ENCODE peak calls at places on chromosome 22, in nine cellular contexts. J is psoas muscle, W is pancreas, N is left lung, C is RWPE2, R is GM12878, A is HCT116, Y is right cardiac atrium, O is aorta. Q is an unnamed sample.

GRCh38 chr22:47123827-47124442 is 361.5 kb downstream of the TBC1D22A start:
- ATAC-seq in J (no peak), W (no peak), N (no peak), C (no peak), R (no peak), A (no peak), Y (no peak), O (no peak), Q (no peak)

GRCh38 chr22:24190159-24190540 is 8.9 kb downstream of the SUSD2 start:
- ATAC-seq in J (no peak), W (no peak), N (no peak), C (no peak), R (no peak), A (peak; percentile 2), Y (peak; percentile 3), O (no peak), Q (peak; percentile 3)

GRCh38 chr22:45580703-45581381 is 78.2 kb downstream of the FBLN1 start:
- ATAC-seq in J (no peak), W (peak; percentile 11), N (no peak), C (no peak), R (no peak), A (no peak), Y (no peak), O (no peak), Q (no peak)

GRCh38 chr22:28000361-28000760 is 81.3 kb upstream of the PITPNB start:
- ATAC-seq in J (no peak), W (no peak), N (no peak), C (no peak), R (no peak), A (no peak), Y (no peak), O (no peak), Q (no peak)

GRCh38 chr22:28710112-28710888 is 30.7 kb upstream of the TTC28 start:
- ATAC-seq in J (peak; percentile 37), W (peak; percentile 40), N (peak; percentile 56), C (peak; percentile 89), R (no peak), A (no peak), Y (peak; percentile 47), O (peak; percentile 57), Q (no peak)

GRCh38 chr22:24162377-24162927 is 18.8 kb upstream of the SUSD2 start:
- ATAC-seq in J (no peak), W (no peak), N (no peak), C (no peak), R (no peak), A (no peak), Y (no peak), O (no peak), Q (no peak)

GRCh38 chr22:21621891-21622623 is 7.8 kb downstream of the YDJC start:
- ATAC-seq in J (no peak), W (peak; percentile 49), N (peak; percentile 47), C (no peak), R (no peak), A (no peak), Y (no peak), O (no peak), Q (peak; percentile 35)

GRCh38 chr22:29842740-29843139 is 4.7 kb upstream of the ASCC2 start:
- ATAC-seq in J (peak; percentile 48), W (no peak), N (peak; percentile 54), C (peak; percentile 84), R (no peak), A (no peak), Y (no peak), O (no peak), Q (peak; percentile 65)

GRCh38 chr22:20140521-20140964 is 8.9 kb downstream of the ZDHHC8 start:
- ATAC-seq in J (no peak), W (no peak), N (no peak), C (no peak), R (no peak), A (no peak), Y (no peak), O (no peak), Q (no peak)

GRCh38 chr22:27913162-27913741 is 5.8 kb downstream of the PITPNB start:
- ATAC-seq in J (no peak), W (peak; percentile 86), N (peak; percentile 21), C (no peak), R (peak; percentile 71), A (no peak), Y (peak; percentile 94), O (no peak), Q (no peak)

GRCh38 chr22:39684702-39685281 is 114.2 kb downstream of the CACNA1I start:
- ATAC-seq in J (no peak), W (no peak), N (no peak), C (no peak), R (no peak), A (no peak), Y (no peak), O (no peak), Q (no peak)

GRCh38 chr22:28600546-28601143 is 79.0 kb downstream of the TTC28 start:
- ATAC-seq in J (no peak), W (peak; percentile 81), N (peak; percentile 72), C (no peak), R (peak; percentile 59), A (peak; percentile 58), Y (peak; percentile 16), O (peak; percentile 52), Q (no peak)

GRCh38 chr22:44878483-44879300 is 126.3 kb downstream of the ARHGAP8 start:
- ATAC-seq in J (no peak), W (no peak), N (no peak), C (no peak), R (no peak), A (no peak), Y (no peak), O (no peak), Q (no peak)

GRCh38 chr22:39518996-39519680 is 1.2 kb upstream of the ATF4 start:
- ATAC-seq in J (no peak), W (no peak), N (peak; percentile 5), C (no peak), R (peak; percentile 0), A (peak; percentile 16), Y (no peak), O (no peak), Q (no peak)

GRCh38 chr22:50443202-50443601 is 31.6 kb downstream of the SBF1 start:
- ATAC-seq in J (no peak), W (no peak), N (no peak), C (no peak), R (no peak), A (no peak), Y (no peak), O (no peak), Q (no peak)

GRCh38 chr22:50445071-50445879 is 29.6 kb downstream of the SBF1 start:
- ATAC-seq in J (no peak), W (no peak), N (peak; percentile 66), C (no peak), R (no peak), A (no peak), Y (peak; percentile 2), O (no peak), Q (no peak)

GRCh38 chr22:50444663-50445062 is 30.2 kb downstream of the SBF1 start:
- ATAC-seq in J (no peak), W (peak; percentile 8), N (peak; percentile 67), C (peak; percentile 7), R (no peak), A (no peak), Y (no peak), O (no peak), Q (peak; percentile 34)

GRCh38 chr22:50445880-50446707 is 28.7 kb downstream of the SBF1 start:
- ATAC-seq in J (no peak), W (no peak), N (no peak), C (no peak), R (no peak), A (no peak), Y (no peak), O (no peak), Q (no peak)

GRCh38 chr22:50443801-50444625 is 30.8 kb downstream of the SBF1 start:
- ATAC-seq in J (peak; percentile 9), W (peak; percentile 5), N (peak; percentile 7), C (no peak), R (no peak), A (peak; percentile 5), Y (peak; percentile 1), O (no peak), Q (peak; percentile 17)
- H3K27ac ChIP-seq in J (no peak overlapping the region), W (no peak overlapping the region), N (peak overlapping the region; percentile 75), C (no peak overlapping the region), R (no peak overlapping the region), A (peak overlapping the region; percentile 18), Y (no peak overlapping the region), O (no peak overlapping the region), Q (no peak overlapping the region)

GRCh38 chr22:31279327-31279669 is 13.0 kb downstream of the PIK3IP1 start:
- ATAC-seq in J (no peak), W (no peak), N (no peak), C (no peak), R (no peak), A (no peak), Y (no peak), O (no peak), Q (no peak)
- H3K27ac ChIP-seq in J (no peak overlapping the region), W (no peak overlapping the region), N (peak overlapping the region; percentile 13), C (no peak overlapping the region), R (no peak overlapping the region), A (no peak overlapping the region), Y (no peak overlapping the region), O (no peak overlapping the region), Q (no peak overlapping the region)

DNA sequence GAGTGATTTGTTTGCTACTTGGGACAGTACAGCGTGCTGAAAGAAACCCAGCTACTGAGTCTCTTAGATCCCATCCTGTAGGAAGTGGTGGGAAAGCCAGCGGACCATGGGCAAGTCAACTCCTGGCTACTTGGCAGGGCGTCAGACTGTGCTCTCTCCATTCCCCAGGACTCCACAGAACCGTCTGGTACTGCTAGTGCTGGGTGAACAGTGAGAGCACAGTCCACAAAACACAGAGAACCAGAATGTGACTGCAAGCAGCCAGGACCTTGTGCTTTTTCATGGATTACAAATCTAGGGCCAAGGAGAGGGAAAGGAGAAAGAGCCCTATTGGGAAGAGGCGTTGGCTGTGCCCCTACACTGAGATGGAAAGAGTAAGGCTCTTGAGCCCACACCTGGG is 10.2 kb downstream of the BID start:
- ATAC-seq in J (no peak), W (no peak), N (no peak), C (no peak), R (no peak), A (no peak), Y (no peak), O (no peak), Q (no peak)
- H3K27ac ChIP-seq in J (no peak overlapping the region), W (no peak overlapping the region), N (no peak overlapping the region), C (no peak overlapping the region), R (no peak overlapping the region), A (no peak overlapping the region), Y (no peak overlapping the region), O (no peak overlapping the region), Q (no peak overlapping the region)

DNA sequence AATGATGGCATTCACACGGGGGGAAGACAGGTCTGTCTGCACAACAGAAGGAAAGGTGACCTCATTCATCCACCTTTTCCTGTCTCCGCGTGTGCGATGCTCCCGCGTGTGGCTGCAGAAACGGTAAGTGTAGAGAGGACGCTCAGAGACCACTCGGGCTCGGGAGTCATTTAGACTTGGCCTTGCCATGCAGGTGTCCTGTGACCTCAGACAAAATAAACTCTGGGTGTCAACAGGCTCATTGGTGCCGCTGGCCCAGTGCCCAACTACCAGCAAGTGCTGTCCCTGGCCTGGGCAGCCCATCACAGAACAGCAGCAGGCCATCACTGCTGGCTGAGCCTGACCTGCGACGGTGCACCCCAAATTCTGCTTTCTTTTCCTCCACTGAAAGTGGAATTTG is 48.1 kb upstream of the ARFGAP3 start:
- ATAC-seq in J (no peak), W (peak; percentile 11), N (no peak), C (no peak), R (no peak), A (no peak), Y (peak; percentile 3), O (no peak), Q (no peak)
- H3K27ac ChIP-seq in J (peak overlapping the region; percentile 66), W (peak overlapping the region; percentile 63), N (no peak overlapping the region), C (no peak overlapping the region), R (no peak overlapping the region), A (no peak overlapping the region), Y (peak overlapping the region; percentile 83), O (no peak overlapping the region), Q (peak overlapping the region; percentile 76)

Q was measured in gastroesophageal sphincter.